ENCODE peak calls at places on chromosomes 16 and 17, in nine cellular contexts. M, L, X, Q, Y, J, D, A and G are unnamed samples.
A peak's percentile ranks its signal among the peaks of the same experiment; 100 is the strongest.

GRCh38 chr17:17018612-17019429 is 23.4 kb upstream of the MPRIP start:
- DNase-seq in M (no peak), L (no peak), X (no peak), Q (no peak), Y (no peak), J (no peak), D (no peak), A (no peak), G (peak; percentile 45)

GRCh38 chr16:76932541-76933211 is 258.3 kb upstream of the MON1B start:
- DNase-seq in M (no peak), L (no peak), X (peak; percentile 2), Q (no peak), Y (peak; percentile 14), J (peak; percentile 17), D (no peak), A (peak; percentile 22), G (peak; percentile 18)

GRCh38 chr17:79018045-79018695 is 5.8 kb upstream of the C1QTNF1 start:
- DNase-seq in M (peak; percentile 7), L (no peak), X (no peak), Q (no peak), Y (no peak), J (no peak), D (peak; percentile 33), A (peak; percentile 72), G (no peak)

GRCh38 chr16:71473891-71474290 is 11.8 kb upstream of the ZNF23 start:
- DNase-seq in M (no peak), L (no peak), X (no peak), Q (no peak), Y (no peak), J (no peak), D (no peak), A (no peak), G (peak; percentile 65)

GRCh38 chr17:4796550-4796915 is 569 bp downstream of the PSMB6 start:
- DNase-seq in M (no peak), L (no peak), X (peak; percentile 56), Q (no peak), Y (no peak), J (peak; percentile 35), D (no peak), A (peak; percentile 45), G (no peak)

GRCh38 chr16:49474741-49475140 is 101.1 kb downstream of the C16orf78 start:
- DNase-seq in M (no peak), L (no peak), X (no peak), Q (peak; percentile 1), Y (no peak), J (no peak), D (peak; percentile 29), A (no peak), G (no peak)

GRCh38 chr16:74842413-74842812 is 67.8 kb upstream of the FA2H start:
- DNase-seq in M (no peak), L (no peak), X (no peak), Q (no peak), Y (no peak), J (no peak), D (no peak), A (no peak), G (peak; percentile 48)

GRCh38 chr17:75318211-75318610 is 29.0 kb upstream of the SLC25A19 start:
- DNase-seq in M (no peak), L (no peak), X (no peak), Q (no peak), Y (no peak), J (no peak), D (no peak), A (no peak), G (no peak)

GRCh38 chr17:83096401-83097220 is 17.2 kb downstream of the METRNL start:
- DNase-seq in M (no peak), L (no peak), X (no peak), Q (no peak), Y (no peak), J (no peak), D (no peak), A (no peak), G (peak; percentile 25)

GRCh38 chr17:76432712-76433336 is 20.1 kb downstream of the UBE2O start:
- DNase-seq in M (no peak), L (no peak), X (no peak), Q (no peak), Y (no peak), J (peak; percentile 49), D (no peak), A (no peak), G (peak; percentile 40)

GRCh38 chr16:84224554-84224953 is 15.3 kb downstream of the KCNG4 start:
- DNase-seq in M (no peak), L (no peak), X (no peak), Q (no peak), Y (no peak), J (no peak), D (no peak), A (no peak), G (no peak)

GRCh38 chr17:81898029-81898866 is 3.8 kb upstream of the NPB start:
- DNase-seq in M (no peak), L (no peak), X (no peak), Q (no peak), Y (no peak), J (peak; percentile 81), D (no peak), A (peak; percentile 43), G (peak; percentile 91)

GRCh38 chr16:51540259-51540658 is 389.2 kb upstream of the SALL1 start:
- DNase-seq in M (no peak), L (no peak), X (no peak), Q (no peak), Y (no peak), J (peak; percentile 29), D (no peak), A (no peak), G (peak; percentile 70)

GRCh38 chr16:67144943-67145342 is 5.9 kb downstream of the B3GNT9 start:
- DNase-seq in M (no peak), L (no peak), X (no peak), Q (no peak), Y (no peak), J (no peak), D (no peak), A (no peak), G (no peak)

GRCh38 chr17:4054446-4054845 is 88.4 kb downstream of the ZZEF1 start:
- DNase-seq in M (no peak), L (no peak), X (no peak), Q (no peak), Y (no peak), J (no peak), D (no peak), A (no peak), G (no peak)

GRCh38 chr17:77019955-77020379 is 120.8 kb upstream of the SEC14L1 start:
- DNase-seq in M (no peak), L (no peak), X (no peak), Q (no peak), Y (no peak), J (no peak), D (no peak), A (peak; percentile 27), G (no peak)

GRCh38 chr16:11914759-11915643 is 755 bp downstream of the GSPT1 start:
- DNase-seq in M (no peak), L (no peak), X (peak; percentile 11), Q (no peak), Y (no peak), J (peak; percentile 28), D (no peak), A (peak; percentile 33), G (no peak)

GRCh38 chr17:15463363-15463762 is 4.1 kb downstream of the CDRT4 start:
- DNase-seq in M (peak; percentile 41), L (peak; percentile 87), X (peak; percentile 54), Q (peak; percentile 36), Y (no peak), J (peak; percentile 92), D (peak; percentile 78), A (peak; percentile 77), G (peak; percentile 16)
- TF ChIP-seq CTCF in M (no peak), L (no peak), X (no peak), Q (no peak), Y (no peak), J (no peak), D (no peak), A (no peak), G (no peak)

DNA sequence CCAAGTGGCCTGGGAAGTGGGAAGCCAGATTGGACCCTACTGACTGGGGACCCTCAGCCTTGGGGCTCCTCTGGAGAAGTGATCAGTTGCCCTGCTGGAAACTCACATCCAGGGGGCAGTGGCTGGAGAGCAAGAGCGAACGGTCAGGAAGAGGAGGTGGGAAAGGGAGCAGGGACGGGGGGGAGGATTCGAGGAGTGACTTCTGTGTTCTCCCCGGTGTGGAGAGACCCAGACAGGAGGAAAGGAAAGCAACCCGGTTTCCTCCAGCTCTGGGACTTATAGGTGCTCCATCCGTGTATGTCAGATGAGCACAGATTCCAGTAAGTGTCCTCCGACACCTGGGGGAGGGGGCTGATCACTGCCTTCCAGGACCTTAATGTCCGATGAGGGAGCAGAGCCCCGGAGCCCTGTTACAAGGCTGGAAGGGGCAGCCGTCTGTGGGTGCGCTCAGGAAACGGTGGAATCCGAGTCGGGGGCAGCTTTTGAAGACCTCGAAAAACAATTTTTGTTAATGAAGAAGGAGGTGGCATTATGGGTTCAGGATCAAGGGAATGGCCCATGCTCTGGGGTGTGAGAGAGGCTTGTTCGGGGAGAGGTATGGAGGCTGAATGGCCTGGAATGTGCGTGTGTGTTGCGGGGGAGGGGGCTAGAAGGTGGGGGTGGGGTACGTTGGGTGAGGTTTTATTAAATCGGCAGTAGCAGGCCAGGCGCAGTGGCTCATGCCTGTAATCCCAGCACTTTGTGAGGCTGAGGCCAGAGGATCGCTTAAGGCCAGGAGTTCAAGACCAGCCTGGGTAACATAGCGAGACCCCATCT is 34.8 kb upstream of the NDRG4 start:
- DNase-seq in M (no peak), L (no peak), X (peak; percentile 66), Q (peak; percentile 47), Y (no peak), J (no peak), D (no peak), A (no peak), G (no peak)
- H3K27me3 ChIP-seq in M (no peaks in the 10 kb centered on the region), L (peaks cover 43% of the 10 kb centered on the region), X (peaks cover 15% of the 10 kb centered on the region), Q (no peaks in the 10 kb centered on the region), Y (peaks cover 40% of the 10 kb centered on the region), J (peaks cover 69% of the 10 kb centered on the region), D (no peaks in the 10 kb centered on the region), A (peaks cover 34% of the 10 kb centered on the region), G (peaks cover 33% of the 10 kb centered on the region)

GRCh38 chr17:68247445-68248198 is at the start of gene AMZ2:
- DNase-seq in M (peak; percentile 99), L (peak; percentile 81), X (peak; percentile 96), Q (peak; percentile 90), Y (peak; percentile 37), J (peak; percentile 91), D (peak; percentile 95), A (peak; percentile 97), G (peak; percentile 73)
- H3K4me3 ChIP-seq in M (peak within 1 kb of the TSS; percentile 71), L (peak within 1 kb of the TSS; percentile 79), X (peak within 1 kb of the TSS; percentile 41), Q (peak within 1 kb of the TSS; percentile 66), Y (peak within 1 kb of the TSS; percentile 88), J (peak within 1 kb of the TSS; percentile 78), D (peak within 1 kb of the TSS; percentile 99), A (peak within 1 kb of the TSS; percentile 89), G (peak within 1 kb of the TSS; percentile 85)

GRCh38 chr17:41959336-41960095 is 7.1 kb upstream of the CNP start:
- DNase-seq in M (no peak), L (peak; percentile 15), X (peak; percentile 36), Q (no peak), Y (no peak), J (peak; percentile 66), D (no peak), A (peak; percentile 73), G (peak; percentile 39)
- TF ChIP-seq CTCF in M (peak; percentile 20), L (peak; percentile 64), X (peak; percentile 51), Q (no peak), Y (peak; percentile 43), J (peak; percentile 56), D (no peak), A (peak; percentile 64), G (peak; percentile 43)

DNA sequence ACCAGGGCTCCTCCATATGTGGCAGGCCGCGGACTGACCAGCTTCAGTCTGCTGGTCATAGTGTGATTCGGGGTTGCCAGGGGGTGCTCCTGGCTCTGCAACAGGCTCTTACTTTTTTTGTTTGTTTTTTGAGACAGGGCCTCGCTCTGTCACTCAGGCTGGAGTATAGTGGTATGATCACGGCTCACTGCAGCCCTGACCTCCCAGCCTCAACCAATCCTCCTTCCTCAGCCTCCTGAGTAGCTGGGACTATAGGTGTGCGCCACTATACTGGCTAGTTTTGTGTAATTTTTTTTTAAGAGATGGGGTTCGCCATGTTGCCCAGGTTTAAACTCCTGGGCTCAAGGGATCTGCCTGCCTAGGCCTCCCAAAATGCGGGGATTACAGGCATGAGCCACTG is 11.8 kb upstream of the KCNH6 start:
- DNase-seq in M (no peak), L (no peak), X (no peak), Q (no peak), Y (no peak), J (no peak), D (no peak), A (no peak), G (no peak)
- H3K27me3 ChIP-seq in M (no peaks in the 10 kb centered on the region), L (peaks cover 3% of the 10 kb centered on the region), X (peaks cover 2% of the 10 kb centered on the region), Q (no peaks in the 10 kb centered on the region), Y (no peaks in the 10 kb centered on the region), J (peaks cover 37% of the 10 kb centered on the region), D (no peaks in the 10 kb centered on the region), A (no peaks in the 10 kb centered on the region), G (peaks cover 2% of the 10 kb centered on the region)